ENCODE peak calls at places on chromosomes 3 and 15, in five cellular contexts. Z is activated CD8-positive, alpha-beta T cell treated with anti-CD3 and anti-CD28 coated beads, Interleukin-2, amount 10 ng/mL, durations not matched to agents 7 days and 5 days; C is MV-4-11; J is NCI-H345; O is substantia nigra. N is an unnamed sample.

GRCh38 chr3:380801-381200 is 184.2 kb downstream of the CHL1 start:
- DNase-seq in Z (no peak), C (no peak), J (no peak), O (no peak), N (no peak)

GRCh38 chr3:102104093-102104492 is 254.8 kb downstream of the NFKBIZ start:
- DNase-seq in Z (no peak), C (no peak), J (no peak), O (no peak), N (no peak)

GRCh38 chr3:43852066-43852465 is 161.3 kb downstream of the ABHD5 start:
- DNase-seq in Z (no peak), C (no peak), J (no peak), O (no peak), N (no peak)

GRCh38 chr15:22806664-22807063 is 20.2 kb downstream of the NIPA1 start:
- DNase-seq in Z (no peak), C (no peak), J (no peak), O (no peak), N (no peak)

GRCh38 chr15:39361497-39361896 is 219.4 kb upstream of the THBS1 start:
- DNase-seq in Z (no peak), C (peak; percentile 10), J (no peak), O (no peak), N (no peak)

GRCh38 chr3:31668258-31668657 is 135.5 kb downstream of the STT3B start:
- DNase-seq in Z (no peak), C (no peak), J (no peak), O (no peak), N (no peak)

GRCh38 chr3:179146911-179147570 is 1.1 kb upstream of the PIK3CA start:
- DNase-seq in Z (peak; percentile 53), C (peak; percentile 89), J (peak; percentile 81), O (no peak), N (peak; percentile 86)

GRCh38 chr3:90010341-90010740 is 902.9 kb downstream of the EPHA3 start:
- DNase-seq in Z (no peak), C (no peak), J (no peak), O (no peak), N (no peak)

GRCh38 chr3:150145659-150146058 is 175.0 kb upstream of the PFN2 start:
- DNase-seq in Z (no peak), C (no peak), J (no peak), O (no peak), N (peak; percentile 33)

GRCh38 chr15:28107894-28108255 is 8.8 kb upstream of the OCA2 start:
- DNase-seq in Z (no peak), C (no peak), J (no peak), O (no peak), N (no peak)

GRCh38 chr3:21041621-21042020 is 709.4 kb downstream of the ZNF385D start:
- DNase-seq in Z (no peak), C (no peak), J (no peak), O (no peak), N (no peak)

GRCh38 chr15:100140527-100141303 is 201.1 kb downstream of the ADAMTS17 start:
- DNase-seq in Z (no peak), C (peak; percentile 18), J (no peak), O (no peak), N (no peak)

GRCh38 chr3:47901280-47901833 is 98.4 kb downstream of the DHX30 start:
- DNase-seq in Z (no peak), C (no peak), J (no peak), O (no peak), N (no peak)

GRCh38 chr3:62585861-62586260 is 212.5 kb upstream of the FEZF2 start:
- DNase-seq in Z (no peak), C (no peak), J (no peak), O (no peak), N (no peak)

GRCh38 chr3:146131616-146132410 is 29.2 kb downstream of the PLOD2 start:
- DNase-seq in Z (no peak), C (no peak), J (no peak), O (no peak), N (no peak)

GRCh38 chr15:99509686-99510461 is 55.9 kb upstream of the MEF2A start:
- DNase-seq in Z (no peak), C (peak; percentile 85), J (no peak), O (no peak), N (no peak)

GRCh38 chr3:179297971-179298725 is 24.7 kb upstream of the ZNF639 start:
- DNase-seq in Z (no peak), C (no peak), J (no peak), O (no peak), N (no peak)

GRCh38 chr3:69368129-69368741 is 17.7 kb downstream of the FRMD4B start:
- DNase-seq in Z (peak; percentile 80), C (peak; percentile 81), J (no peak), O (no peak), N (no peak)